ENCODE peak calls at places on chromosomes 11 and 22, in six cellular contexts. W is ovary, I is Peyer's patch, N is A549, M is heart left ventricle, E is transverse colon. S is an unnamed sample.

GRCh38 chr11:71381781-71382505 is 66.2 kb downstream of the DHCR7 start:
- DNase-seq in W (no peak), I (peak), N (no peak), M (no peak), E (no peak), S (no peak)

GRCh38 chr22:50376064-50376747 is 33.1 kb downstream of the PPP6R2 start:
- DNase-seq in W (no peak), I (no peak), N (no peak), M (no peak), E (no peak), S (no peak)

GRCh38 chr11:83278351-83278750 is 7.8 kb downstream of the CCDC90B start:
- DNase-seq in W (no peak), I (no peak), N (no peak), M (no peak), E (no peak), S (no peak)

GRCh38 chr11:69994810-69995209 is 83.3 kb upstream of the ANO1 start:
- DNase-seq in W (no peak), I (no peak), N (no peak), M (no peak), E (no peak), S (no peak)

GRCh38 chr11:13663631-13664071 is 4.8 kb upstream of the FAR1 start:
- DNase-seq in W (no peak), I (no peak), N (no peak), M (no peak), E (peak), S (no peak)

GRCh38 chr11:120603071-120603470 is 91.5 kb downstream of the GRIK4 start:
- DNase-seq in W (peak), I (no peak), N (no peak), M (no peak), E (no peak), S (no peak)

GRCh38 chr11:19511066-19511412 is 201.6 kb upstream of the NAV2 start:
- DNase-seq in W (no peak), I (no peak), N (no peak), M (no peak), E (no peak), S (no peak)

GRCh38 chr11:115645631-115646271 is 141.5 kb upstream of the CADM1 start:
- DNase-seq in W (peak), I (no peak), N (no peak), M (peak), E (no peak), S (peak)

GRCh38 chr11:10632483-10632882 is 61.1 kb downstream of the IRAG1 start:
- DNase-seq in W (no peak), I (no peak), N (no peak), M (no peak), E (no peak), S (no peak)

GRCh38 chr22:40808018-40808841 is 10.9 kb downstream of the SLC25A17 start:
- DNase-seq in W (no peak), I (no peak), N (no peak), M (no peak), E (no peak), S (no peak)

GRCh38 chr11:79396674-79397073 is 44.2 kb downstream of the TENM4 start:
- DNase-seq in W (no peak), I (no peak), N (no peak), M (no peak), E (no peak), S (no peak)

GRCh38 chr11:36452231-36452630 is 57.8 kb downstream of the TRAF6 start:
- DNase-seq in W (no peak), I (no peak), N (no peak), M (no peak), E (no peak), S (no peak)

GRCh38 chr11:61890536-61891330 is 612 bp downstream of the FADS3 start:
- DNase-seq in W (peak), I (peak), N (peak), M (peak), E (peak), S (peak)

GRCh38 chr11:78417888-78418583 is 416 bp upstream of the GAB2 start:
- DNase-seq in W (peak), I (peak), N (peak), M (peak), E (peak), S (peak)

GRCh38 chr11:68411501-68411991 is 49.0 kb upstream of the PPP6R3 start:
- DNase-seq in W (no peak), I (peak), N (no peak), M (no peak), E (peak), S (no peak)

GRCh38 chr11:746289-747175 is 732 bp upstream of the TALDO1 start:
- DNase-seq in W (no peak), I (no peak), N (peak), M (no peak), E (no peak), S (no peak)

GRCh38 chr11:68371176-68372041 is 59.0 kb downstream of the LRP5 start:
- DNase-seq in W (no peak), I (peak), N (no peak), M (no peak), E (peak), S (no peak)

GRCh38 chr11:117076941-117077659 is 21.1 kb downstream of the SIK3 start:
- DNase-seq in W (no peak), I (no peak), N (no peak), M (no peak), E (no peak), S (no peak)

GRCh38 chr11:122690292-122690691 is 34.8 kb downstream of the UBASH3B start:
- DNase-seq in W (no peak), I (no peak), N (no peak), M (no peak), E (no peak), S (no peak)

GRCh38 chr22:46533434-46533833 is 4.0 kb downstream of the CELSR1 start:
- DNase-seq in W (no peak), I (no peak), N (peak), M (no peak), E (no peak), S (no peak)

GRCh38 chr11:108616549-108616948 is 23.0 kb upstream of the EXPH5 start:
- DNase-seq in W (no peak), I (no peak), N (peak), M (no peak), E (no peak), S (no peak)

GRCh38 chr11:96333076-96333744 is 9.8 kb downstream of the MAML2 start:
- DNase-seq in W (no peak), I (no peak), N (no peak), M (no peak), E (no peak), S (no peak)

GRCh38 chr11:61828629-61829407 is 718 bp downstream of the FADS2 start:
- DNase-seq in W (peak), I (no peak), N (peak), M (peak), E (no peak), S (peak)

GRCh38 chr11:132099692-132100091 is 729.3 kb downstream of the NTM start:
- DNase-seq in W (no peak), I (no peak), N (no peak), M (no peak), E (no peak), S (no peak)

GRCh38 chr22:19062909-19063308 is 59.3 kb downstream of the DGCR2 start:
- DNase-seq in W (no peak), I (peak), N (no peak), M (no peak), E (no peak), S (peak)

GRCh38 chr11:94766656-94767291 is 1.4 kb upstream of the AMOTL1 start:
- DNase-seq in W (no peak), I (no peak), N (no peak), M (no peak), E (no peak), S (no peak)

GRCh38 chr11:119509969-119510401 is 87.0 kb upstream of the THY1 start:
- DNase-seq in W (no peak), I (no peak), N (peak), M (no peak), E (peak), S (no peak)

GRCh38 chr11:94305146-94305545 is 766 bp downstream of the IZUMO1R start:
- DNase-seq in W (no peak), I (no peak), N (no peak), M (no peak), E (no peak), S (no peak)

GRCh38 chr11:74696488-74696887 is 34.7 kb downstream of the CHRDL2 start:
- DNase-seq in W (no peak), I (no peak), N (peak), M (no peak), E (no peak), S (no peak)

GRCh38 chr11:95829580-95830259 is 39.4 kb downstream of the CEP57 start:
- DNase-seq in W (no peak), I (no peak), N (no peak), M (no peak), E (no peak), S (no peak)

GRCh38 chr11:101336155-101336554 is 206.5 kb upstream of the PGR start:
- DNase-seq in W (no peak), I (no peak), N (no peak), M (no peak), E (no peak), S (no peak)

GRCh38 chr22:41563051-41563711 is 2.4 kb downstream of the CSDC2 start:
- DNase-seq in W (peak), I (no peak), N (peak), M (no peak), E (no peak), S (peak)

GRCh38 chr11:57709802-57710367 is 2.1 kb downstream of the MED19 start:
- DNase-seq in W (no peak), I (no peak), N (no peak), M (no peak), E (no peak), S (no peak)

GRCh38 chr11:119011476-119011875 is 6.7 kb downstream of the RPS25 start:
- DNase-seq in W (no peak), I (no peak), N (no peak), M (no peak), E (no peak), S (no peak)

GRCh38 chr11:57318178-57318577 is 6.6 kb downstream of the TNKS1BP1 start:
- DNase-seq in W (no peak), I (no peak), N (no peak), M (no peak), E (no peak), S (peak)

DNA sequence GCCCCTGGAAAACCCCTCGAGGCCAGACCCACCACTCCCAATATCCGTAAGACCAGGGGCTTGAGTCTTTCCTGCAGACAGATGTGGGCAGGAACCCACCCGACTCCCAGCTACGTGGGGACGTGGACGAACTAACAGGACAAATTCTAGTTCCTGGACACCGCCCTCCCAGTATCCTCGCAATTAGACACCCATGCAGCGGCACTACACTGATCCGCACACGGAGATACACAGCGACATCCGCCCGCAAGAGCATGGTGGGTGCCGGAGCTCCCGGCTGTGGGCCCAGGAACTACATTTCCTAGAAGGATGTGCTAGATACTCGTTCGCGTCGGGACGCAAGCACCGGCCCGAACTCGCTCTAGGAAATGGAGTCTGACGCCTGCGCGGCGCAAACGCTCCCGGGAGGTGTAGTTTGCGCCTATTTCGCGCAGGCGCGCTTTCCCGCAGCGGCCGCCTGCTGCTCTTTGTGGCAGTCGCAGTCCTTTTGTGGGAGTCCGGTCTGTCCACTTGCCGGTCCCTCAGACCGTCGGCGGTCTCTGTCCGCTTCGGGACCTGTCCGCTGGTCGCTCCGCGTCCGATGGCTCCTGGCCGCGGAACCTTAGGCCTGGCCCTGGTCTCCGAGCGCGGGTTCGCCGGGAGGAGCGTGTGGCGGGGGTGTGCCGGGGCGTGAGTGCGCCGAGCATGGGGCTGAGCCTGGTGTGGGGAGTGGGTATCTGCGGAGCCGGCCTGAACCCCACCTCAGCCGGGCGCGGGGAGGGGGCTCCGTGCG is at the start of gene ZNF74:
- DNase-seq in W (peak), I (peak), N (peak), M (peak), E (peak), S (peak)
- TF ChIP-seq POLR2A in W (peak), I (peak), N (peak), M (no peak), E (peak), S (no peak)

DNA sequence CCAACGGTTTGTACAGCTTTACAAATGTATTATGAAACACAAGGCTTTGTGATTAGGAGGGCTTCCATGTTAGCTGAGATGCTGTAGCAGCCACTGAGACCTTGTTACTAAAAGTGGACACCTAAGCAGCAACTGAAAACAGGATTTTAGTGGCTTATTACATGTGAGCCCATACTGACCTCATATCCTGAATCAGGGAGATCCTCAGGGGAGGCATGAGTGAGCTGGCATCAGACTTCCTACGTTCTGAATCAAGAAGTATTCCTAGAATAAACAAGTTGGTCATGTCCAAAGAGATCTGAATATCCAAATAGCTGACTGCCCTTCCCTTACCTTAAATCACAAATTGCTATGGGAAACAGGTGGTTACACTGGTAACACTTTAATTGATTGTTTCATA is 59.1 kb upstream of the SCUBE2 start:
- DNase-seq in W (no peak), I (no peak), N (no peak), M (no peak), E (no peak), S (no peak)
- TF ChIP-seq POLR2A in W (no peak), I (no peak), N (no peak), M (no peak), E (no peak), S (no peak)

GRCh38 chr22:37234736-37235711 is 9.0 kb downstream of the RAC2 start:
- DNase-seq in W (no peak), I (peak), N (no peak), M (no peak), E (peak), S (no peak)
- TF ChIP-seq POLR2A in W (no peak), I (no peak), N (no peak), M (no peak), E (no peak), S (no peak)

DNA sequence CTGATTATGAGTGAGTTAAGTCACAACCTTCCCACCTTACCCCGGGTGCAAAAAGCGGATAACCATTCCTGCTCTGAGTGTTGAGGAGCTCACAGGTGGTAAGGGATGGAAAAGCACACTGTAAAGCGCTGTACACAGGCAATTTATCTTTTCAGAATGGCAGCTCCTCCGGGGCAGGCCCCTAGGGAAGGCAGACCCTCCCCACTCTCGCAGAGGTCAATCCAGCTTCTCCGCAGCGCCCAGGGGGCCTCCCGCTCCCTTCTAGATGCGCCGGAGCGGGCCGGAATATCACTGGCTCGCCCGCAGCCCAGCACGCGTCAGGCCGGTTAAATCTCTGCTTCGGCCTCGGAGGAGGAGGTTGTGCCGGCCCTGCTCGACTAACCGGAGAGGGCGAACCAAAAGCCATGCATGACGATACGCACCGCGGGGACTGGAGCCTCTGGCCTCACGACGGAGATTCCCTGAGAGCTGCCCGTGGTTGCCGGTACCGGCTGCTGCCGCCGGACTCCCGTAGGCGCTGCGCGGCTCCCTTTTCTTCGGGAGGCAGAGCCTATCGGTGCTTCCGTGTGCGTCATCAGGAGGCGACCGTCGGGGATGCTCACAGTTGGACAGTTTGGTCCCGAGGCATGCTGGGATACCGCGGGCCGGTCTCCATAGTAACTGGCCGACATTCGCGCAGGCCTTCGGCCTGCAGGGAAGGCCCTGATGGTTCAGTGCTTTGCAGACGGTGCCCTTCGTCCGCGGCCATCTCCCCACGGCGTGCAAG is at the start of gene BRMS1:
- DNase-seq in W (peak), I (peak), N (peak), M (peak), E (peak), S (peak)
- TF ChIP-seq POLR2A in W (peak), I (peak), N (peak), M (no peak), E (peak), S (no peak)

S was measured in testis.